ENCODE peak calls at places on chromosome 7, in four cellular contexts. H is foreskin fibroblast, F is non-pigmented ciliary epithelial cell, M is fibroblast of mammary gland. Y is an unnamed sample.

GRCh38 chr7:47285860-47286491 is 295.9 kb downstream of the TNS3 start:
- DNase-seq in H (peak; percentile 92), F (no peak), M (peak; percentile 82), Y (no peak)

GRCh38 chr7:41162612-41163011 is 540.3 kb downstream of the INHBA start:
- DNase-seq in H (peak; percentile 85), F (no peak), M (peak; percentile 77), Y (no peak)

GRCh38 chr7:150871601-150872000 is 19.3 kb downstream of the AOC1 start:
- DNase-seq in H (no peak), F (no peak), M (peak; percentile 54), Y (no peak)

GRCh38 chr7:140007051-140007690 is 55.6 kb downstream of the PARP12 start:
- DNase-seq in H (no peak), F (no peak), M (no peak), Y (no peak)

GRCh38 chr7:28068811-28069216 is 111.8 kb downstream of the JAZF1 start:
- DNase-seq in H (peak; percentile 72), F (no peak), M (peak; percentile 90), Y (no peak)

GRCh38 chr7:117808273-117808868 is 64.9 kb downstream of the CTTNBP2 start:
- DNase-seq in H (no peak), F (no peak), M (peak; percentile 55), Y (no peak)

GRCh38 chr7:28732037-28732869 is 225.9 kb downstream of the TRIL start:
- DNase-seq in H (peak; percentile 78), F (no peak), M (peak; percentile 71), Y (no peak)

GRCh38 chr7:22607180-22607579 is 107.2 kb upstream of the STEAP1B start:
- DNase-seq in H (peak; percentile 70), F (no peak), M (peak; percentile 83), Y (no peak)

GRCh38 chr7:122893486-122893885 is 7.2 kb upstream of the CADPS2 start:
- DNase-seq in H (no peak), F (no peak), M (no peak), Y (no peak)

GRCh38 chr7:139692723-139693122 is 85.1 kb downstream of the HIPK2 start:
- DNase-seq in H (no peak), F (no peak), M (no peak), Y (peak; percentile 92)

GRCh38 chr7:122694697-122695096 is 4.2 kb downstream of the RNF133 start:
- DNase-seq in H (no peak), F (no peak), M (no peak), Y (no peak)

GRCh38 chr7:39621784-39622411 is 1.5 kb upstream of the RALA start:
- DNase-seq in H (peak; percentile 68), F (no peak), M (peak; percentile 76), Y (no peak)

GRCh38 chr7:136405931-136406777 is 429.0 kb upstream of the MTPN start:
- DNase-seq in H (peak; percentile 49), F (peak; percentile 11), M (peak; percentile 52), Y (peak; percentile 33)

GRCh38 chr7:2231992-2232765 is 566 bp downstream of the MAD1L1 start:
- DNase-seq in H (no peak), F (no peak), M (no peak), Y (no peak)

GRCh38 chr7:140212100-140212881 is 35.5 kb upstream of the KDM7A start:
- DNase-seq in H (peak; percentile 21), F (no peak), M (peak; percentile 86), Y (no peak)

GRCh38 chr7:13990319-13990983 is 985 bp upstream of the ETV1 start:
- DNase-seq in H (peak; percentile 76), F (no peak), M (peak; percentile 45), Y (no peak)

GRCh38 chr7:102912742-102913141 is at the start of gene LRRC17:
- DNase-seq in H (peak; percentile 93), F (no peak), M (peak; percentile 89), Y (no peak)

GRCh38 chr7:100591596-100591995 is 5.5 kb downstream of the FBXO24 start:
- DNase-seq in H (no peak), F (no peak), M (no peak), Y (no peak)

GRCh38 chr7:116953727-116954442 is 584 bp downstream of the ST7 start:
- DNase-seq in H (peak; percentile 91), F (peak; percentile 49), M (peak; percentile 83), Y (no peak)

GRCh38 chr7:155288055-155288454 is 9.6 kb upstream of the INSIG1 start:
- DNase-seq in H (no peak), F (no peak), M (no peak), Y (no peak)

GRCh38 chr7:38796636-38797501 is 112.1 kb downstream of the VPS41 start:
- DNase-seq in H (peak; percentile 80), F (peak; percentile 32), M (peak; percentile 74), Y (no peak)

GRCh38 chr7:27190284-27190748 is 5.3 kb upstream of the HOXA11 start:
- DNase-seq in H (peak; percentile 50), F (no peak), M (no peak), Y (no peak)

GRCh38 chr7:378551-379455 is 88.8 kb downstream of the FOXL3 start:
- DNase-seq in H (no peak), F (no peak), M (no peak), Y (no peak)

GRCh38 chr7:1068013-1068412 is 19.9 kb upstream of the GPER1 start:
- DNase-seq in H (no peak), F (no peak), M (no peak), Y (no peak)

GRCh38 chr7:22853674-22854157 is 31.1 kb upstream of the TOMM7 start:
- DNase-seq in H (no peak), F (no peak), M (peak; percentile 44), Y (no peak)

GRCh38 chr7:20282960-20283359 is 47.7 kb upstream of the ITGB8 start:
- DNase-seq in H (no peak), F (no peak), M (no peak), Y (no peak)

GRCh38 chr7:35537067-35538023 is 157.6 kb downstream of the HERPUD2 start:
- DNase-seq in H (peak; percentile 90), F (no peak), M (peak; percentile 58), Y (peak; percentile 38)

GRCh38 chr7:155860840-155861479 is 48.7 kb upstream of the SHH start:
- DNase-seq in H (peak; percentile 41), F (no peak), M (peak; percentile 65), Y (peak; percentile 26)

GRCh38 chr7:44959433-44959951 is 19.3 kb downstream of the MYO1G start:
- DNase-seq in H (peak; percentile 61), F (no peak), M (peak; percentile 17), Y (no peak)

GRCh38 chr7:81327468-81327867 is 408.6 kb upstream of the SEMA3C start:
- DNase-seq in H (no peak), F (no peak), M (no peak), Y (no peak)

GRCh38 chr7:64581929-64582894 is 19.3 kb upstream of the ZNF680 start:
- DNase-seq in H (no peak), F (peak; percentile 64), M (peak; percentile 17), Y (no peak)

GRCh38 chr7:99386584-99387238 is 12.2 kb downstream of the ARPC1B start:
- DNase-seq in H (peak; percentile 64), F (no peak), M (peak; percentile 66), Y (no peak)

GRCh38 chr7:127717502-127718125 is 65.6 kb downstream of the SND1 start:
- DNase-seq in H (no peak), F (no peak), M (no peak), Y (no peak)

GRCh38 chr7:38311329-38311937 is 38.0 kb upstream of the TARP start:
- DNase-seq in H (peak; percentile 45), F (no peak), M (no peak), Y (no peak)

GRCh38 chr7:128831178-128831993 is 1.2 kb downstream of the FLNC start:
- DNase-seq in H (peak; percentile 89), F (no peak), M (peak; percentile 50), Y (no peak)

GRCh38 chr7:41769162-41769561 is 66.3 kb upstream of the INHBA start:
- DNase-seq in H (no peak), F (no peak), M (no peak), Y (no peak)

GRCh38 chr7:32515890-32516550 is 20.7 kb downstream of the AVL9 start:
- DNase-seq in H (no peak), F (no peak), M (no peak), Y (no peak)

GRCh38 chr7:47647213-47647985 is 65.5 kb upstream of the TNS3 start:
- DNase-seq in H (no peak), F (no peak), M (no peak), Y (no peak)

Y was measured in LNCaP clone FGC.